ENCODE peak calls at places on chromosome X, in eight cellular contexts. One of them, this sample, is unnamed.

GRCh38 chrX:63128509-63128908 is 222.6 kb downstream of the SPIN4 start:
- DNase-seq in psoas muscle: no peak
- DNase-seq in uterus: no peak
- DNase-seq in CD8-positive, alpha-beta T cell: no peak
- DNase-seq in stomach: no peak
- DNase-seq in colonic mucosa: no peak
- DNase-seq in testis: peak; percentile 14
- DNase-seq in prostate gland: no peak
- DNase-seq in this sample: peak; percentile 0

GRCh38 chrX:34893741-34894140 is 48.9 kb upstream of the FAM47B start:
- DNase-seq in psoas muscle: no peak
- DNase-seq in uterus: no peak
- DNase-seq in CD8-positive, alpha-beta T cell: no peak
- DNase-seq in stomach: no peak
- DNase-seq in colonic mucosa: no peak
- DNase-seq in testis: no peak
- DNase-seq in prostate gland: no peak
- DNase-seq in this sample: no peak

GRCh38 chrX:39029221-39029620 is 228.0 kb downstream of the MID1IP1 start:
- DNase-seq in psoas muscle: no peak
- DNase-seq in uterus: no peak
- DNase-seq in CD8-positive, alpha-beta T cell: no peak
- DNase-seq in stomach: no peak
- DNase-seq in colonic mucosa: no peak
- DNase-seq in testis: no peak
- DNase-seq in prostate gland: no peak
- DNase-seq in this sample: no peak

GRCh38 chrX:133523094-133523493 is 107.8 kb upstream of the GPC4 start:
- DNase-seq in psoas muscle: peak; percentile 43
- DNase-seq in uterus: no peak
- DNase-seq in CD8-positive, alpha-beta T cell: no peak
- DNase-seq in stomach: no peak
- DNase-seq in colonic mucosa: no peak
- DNase-seq in testis: no peak
- DNase-seq in prostate gland: peak; percentile 9
- DNase-seq in this sample: peak; percentile 66

GRCh38 chrX:152220612-152221011 is 82.2 kb upstream of the MAGEA10 start:
- DNase-seq in psoas muscle: no peak
- DNase-seq in uterus: no peak
- DNase-seq in CD8-positive, alpha-beta T cell: no peak
- DNase-seq in stomach: no peak
- DNase-seq in colonic mucosa: no peak
- DNase-seq in testis: no peak
- DNase-seq in prostate gland: no peak
- DNase-seq in this sample: peak; percentile 72

GRCh38 chrX:44731160-44731559 is 112.7 kb upstream of the DUSP21 start:
- DNase-seq in psoas muscle: no peak
- DNase-seq in uterus: no peak
- DNase-seq in CD8-positive, alpha-beta T cell: no peak
- DNase-seq in stomach: no peak
- DNase-seq in colonic mucosa: no peak
- DNase-seq in testis: no peak
- DNase-seq in prostate gland: no peak
- DNase-seq in this sample: peak; percentile 56

GRCh38 chrX:69109706-69110635 is 55.3 kb downstream of the PJA1 start:
- DNase-seq in psoas muscle: no peak
- DNase-seq in uterus: peak; percentile 60
- DNase-seq in CD8-positive, alpha-beta T cell: no peak
- DNase-seq in stomach: no peak
- DNase-seq in colonic mucosa: no peak
- DNase-seq in testis: no peak
- DNase-seq in prostate gland: peak; percentile 46
- DNase-seq in this sample: peak; percentile 78

GRCh38 chrX:129777218-129777768 is 2.5 kb upstream of the SASH3 start:
- DNase-seq in psoas muscle: peak; percentile 47
- DNase-seq in uterus: no peak
- DNase-seq in CD8-positive, alpha-beta T cell: peak; percentile 79
- DNase-seq in stomach: peak; percentile 71
- DNase-seq in colonic mucosa: peak; percentile 54
- DNase-seq in testis: peak; percentile 17
- DNase-seq in prostate gland: peak; percentile 13
- DNase-seq in this sample: no peak

GRCh38 chrX:48806088-48806487 is 4.2 kb downstream of the HDAC6 start:
- DNase-seq in psoas muscle: no peak
- DNase-seq in uterus: no peak
- DNase-seq in CD8-positive, alpha-beta T cell: no peak
- DNase-seq in stomach: no peak
- DNase-seq in colonic mucosa: no peak
- DNase-seq in testis: no peak
- DNase-seq in prostate gland: no peak
- DNase-seq in this sample: no peak

GRCh38 chrX:42273387-42273786 is 350.0 kb upstream of the CASK start:
- DNase-seq in psoas muscle: no peak
- DNase-seq in uterus: no peak
- DNase-seq in CD8-positive, alpha-beta T cell: no peak
- DNase-seq in stomach: no peak
- DNase-seq in colonic mucosa: no peak
- DNase-seq in testis: no peak
- DNase-seq in prostate gland: no peak
- DNase-seq in this sample: no peak

DNA sequence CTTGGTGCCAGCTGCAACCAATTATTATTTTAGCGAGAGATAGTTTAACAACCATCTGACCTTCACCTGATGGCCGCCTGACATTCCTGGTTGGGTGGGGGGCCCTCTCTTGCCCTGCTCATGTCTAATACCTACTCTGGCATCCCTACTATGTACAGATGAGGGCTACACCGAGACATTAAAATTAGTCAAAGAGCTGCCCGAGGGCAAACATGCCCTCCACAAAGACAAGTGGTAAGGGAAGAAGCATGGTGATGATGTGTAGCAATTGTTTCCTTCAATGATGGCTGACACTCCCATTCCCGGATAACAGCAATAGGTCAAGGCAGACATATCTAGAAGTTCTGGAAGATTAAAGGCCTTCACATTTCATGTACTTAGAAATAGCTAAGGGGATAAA is 49.6 kb downstream of the MAP7D3 start:
- DNase-seq in psoas muscle: no peak
- DNase-seq in uterus: no peak
- DNase-seq in CD8-positive, alpha-beta T cell: no peak
- DNase-seq in stomach: no peak
- DNase-seq in colonic mucosa: no peak
- DNase-seq in testis: no peak
- DNase-seq in prostate gland: no peak
- DNase-seq in this sample: no peak
- H3K27ac ChIP-seq in psoas muscle: peak overlapping the region; percentile 95
- H3K27ac ChIP-seq in uterus: peak overlapping the region; percentile 87
- H3K27ac ChIP-seq in CD8-positive, alpha-beta T cell: no peak overlapping the region
- H3K27ac ChIP-seq in stomach: peak overlapping the region; percentile 84
- H3K27ac ChIP-seq in colonic mucosa: no peak overlapping the region
- H3K27ac ChIP-seq in testis: no peak overlapping the region
- H3K27ac ChIP-seq in prostate gland: no peak overlapping the region
- H3K27ac ChIP-seq in this sample: no peak overlapping the region

DNA sequence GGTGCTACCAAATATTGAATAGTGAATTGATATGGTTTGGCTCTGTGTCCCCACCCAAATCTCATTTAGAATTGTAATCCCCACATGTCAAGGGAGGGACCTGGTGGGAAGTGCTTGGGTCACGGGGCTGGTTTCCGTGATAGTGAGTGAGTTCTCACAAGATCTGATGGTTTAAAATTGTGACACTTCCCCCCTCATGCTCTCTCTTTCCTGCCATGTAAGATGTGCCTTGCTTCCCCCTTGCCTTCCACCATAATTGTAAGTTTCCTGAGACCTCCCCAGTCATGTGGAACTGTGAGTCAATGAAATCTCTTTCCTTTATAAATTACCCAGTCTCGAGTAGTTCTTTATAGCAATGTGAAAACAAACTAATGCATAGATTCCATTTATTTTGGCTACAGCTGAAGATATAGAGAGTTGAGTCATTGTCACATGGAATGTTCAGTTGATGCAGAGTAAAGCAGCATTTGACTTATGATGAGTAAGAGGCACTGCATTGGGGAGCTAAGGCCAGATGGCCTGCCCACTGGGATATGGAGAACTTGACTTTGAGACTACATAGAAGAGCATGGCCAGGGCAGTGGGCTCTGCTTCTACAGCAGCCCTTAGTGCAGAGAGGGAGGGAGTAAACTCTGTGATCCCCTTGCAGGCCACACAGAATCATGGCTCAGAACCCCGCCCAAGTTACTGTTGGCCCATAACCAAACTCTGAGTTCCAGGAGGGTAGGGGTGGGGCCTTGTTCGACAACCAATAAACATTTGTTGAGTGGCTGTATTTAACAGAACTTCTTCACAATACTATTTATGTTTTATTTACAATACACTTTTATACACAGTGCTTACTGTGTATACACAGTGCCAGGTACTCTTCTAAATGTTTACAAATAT is 34.2 kb downstream of the RAI2 start:
- DNase-seq in psoas muscle: no peak
- DNase-seq in uterus: no peak
- DNase-seq in CD8-positive, alpha-beta T cell: no peak
- DNase-seq in stomach: no peak
- DNase-seq in colonic mucosa: peak; percentile 26
- DNase-seq in testis: no peak
- DNase-seq in prostate gland: no peak
- DNase-seq in this sample: peak; percentile 0
- H3K27me3 ChIP-seq in psoas muscle: no peaks in the 10 kb centered on the region
- H3K27me3 ChIP-seq in uterus: no peaks in the 10 kb centered on the region
- H3K27me3 ChIP-seq in CD8-positive, alpha-beta T cell: no peaks in the 10 kb centered on the region
- H3K27me3 ChIP-seq in stomach: no peaks in the 10 kb centered on the region
- H3K27me3 ChIP-seq in colonic mucosa: no peaks in the 10 kb centered on the region
- H3K27me3 ChIP-seq in testis: no peaks in the 10 kb centered on the region
- H3K27me3 ChIP-seq in prostate gland: no peaks in the 10 kb centered on the region
- H3K27me3 ChIP-seq in this sample: no peaks in the 10 kb centered on the region

DNA sequence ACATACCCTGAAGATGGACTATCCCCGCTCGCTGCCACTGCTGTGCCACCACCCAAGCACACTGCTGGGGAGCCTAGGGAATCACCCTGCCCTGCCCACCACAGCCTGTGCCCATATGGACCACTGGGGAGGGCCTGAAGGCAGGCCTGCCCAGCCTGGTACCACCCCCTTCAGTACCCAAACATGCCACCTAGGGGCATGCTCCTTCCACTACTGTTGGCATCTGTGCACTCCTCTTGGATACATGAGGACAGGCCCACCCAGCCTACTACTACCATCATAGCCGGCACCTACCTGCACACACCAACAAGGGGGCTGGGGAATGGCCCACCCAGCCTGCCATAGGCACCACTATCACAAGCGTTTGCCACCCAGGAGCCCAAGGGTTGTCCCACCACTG is 30.1 kb upstream of the PRDX4 start:
- DNase-seq in psoas muscle: no peak
- DNase-seq in uterus: no peak
- DNase-seq in CD8-positive, alpha-beta T cell: no peak
- DNase-seq in stomach: no peak
- DNase-seq in colonic mucosa: no peak
- DNase-seq in testis: no peak
- DNase-seq in prostate gland: no peak
- DNase-seq in this sample: no peak
- TF ChIP-seq CTCF in psoas muscle: no peak
- TF ChIP-seq CTCF in uterus: no peak
- TF ChIP-seq CTCF in CD8-positive, alpha-beta T cell: no peak
- TF ChIP-seq CTCF in stomach: no peak
- TF ChIP-seq CTCF in colonic mucosa: no peak
- TF ChIP-seq CTCF in testis: no peak
- TF ChIP-seq CTCF in prostate gland: no peak
- TF ChIP-seq CTCF in this sample: peak; percentile 3

DNA sequence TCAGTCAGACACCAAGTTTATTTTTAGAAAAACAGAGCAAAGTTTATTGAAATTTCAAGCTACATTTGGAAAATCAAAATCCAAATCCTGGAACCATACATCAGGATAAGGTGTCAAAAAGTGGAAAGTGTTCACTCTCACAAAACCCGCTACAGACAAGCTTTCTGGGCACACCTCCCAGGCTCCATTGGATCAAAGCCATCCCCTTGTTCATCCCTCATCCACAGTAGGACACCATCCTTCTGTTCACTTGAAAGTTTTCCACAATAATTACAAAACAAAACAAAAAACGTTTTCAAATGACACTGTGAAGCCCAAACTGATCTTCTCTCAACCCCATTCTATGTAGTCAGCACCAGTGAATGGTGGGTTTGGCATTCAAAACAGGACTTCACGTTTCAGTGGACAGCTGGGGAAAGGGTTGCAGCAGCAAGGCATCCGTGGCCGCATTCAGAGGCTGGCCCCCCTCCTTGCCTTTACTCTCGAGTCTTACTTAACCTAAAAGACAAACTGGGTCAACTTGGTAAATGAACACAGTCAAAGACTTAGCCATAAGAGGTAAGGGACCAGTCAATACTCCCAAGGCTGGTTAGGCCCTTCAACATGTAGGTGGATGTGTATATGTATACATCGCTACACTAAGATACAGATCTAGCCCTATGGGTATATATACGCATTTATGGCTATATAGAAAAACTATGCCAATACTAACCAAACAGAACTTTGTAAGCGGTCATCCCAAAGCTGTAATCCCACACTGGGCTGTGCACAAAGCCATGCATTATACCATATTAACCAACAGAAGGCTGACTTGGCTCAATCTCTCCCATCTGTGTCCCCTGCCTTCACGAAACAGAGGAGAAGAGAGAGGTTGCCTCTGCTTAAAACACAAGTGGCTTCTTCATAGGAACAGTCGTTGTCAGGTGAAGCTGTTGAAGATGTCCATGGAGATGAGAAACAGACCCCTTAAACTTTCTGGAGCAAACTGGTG is 62.1 kb downstream of the TSC22D3 start:
- DNase-seq in psoas muscle: no peak
- DNase-seq in uterus: no peak
- DNase-seq in CD8-positive, alpha-beta T cell: peak; percentile 44
- DNase-seq in stomach: no peak
- DNase-seq in colonic mucosa: no peak
- DNase-seq in testis: peak; percentile 18
- DNase-seq in prostate gland: no peak
- DNase-seq in this sample: no peak
- H3K27ac ChIP-seq in psoas muscle: peak overlapping the region; percentile 86
- H3K27ac ChIP-seq in uterus: peak overlapping the region; percentile 96
- H3K27ac ChIP-seq in CD8-positive, alpha-beta T cell: peak overlapping the region; percentile 100
- H3K27ac ChIP-seq in stomach: peak overlapping the region; percentile 95
- H3K27ac ChIP-seq in colonic mucosa: peak overlapping the region; percentile 22
- H3K27ac ChIP-seq in testis: peak overlapping the region; percentile 86
- H3K27ac ChIP-seq in prostate gland: peak overlapping the region; percentile 98
- H3K27ac ChIP-seq in this sample: peak overlapping the region; percentile 11

This sample was measured in foreskin keratinocyte.